ENCODE peak calls at places on chromosomes 2 and 18, in five cellular contexts. One of them, this sample, is unnamed.
A peak's percentile ranks its signal among the peaks of the same experiment; 100 is the strongest.

GRCh38 chr2:44705851-44706555 is 235.5 kb upstream of the SIX3 start:
- DNase-seq in OCI-LY7: no peak
- DNase-seq in left ventricle myocardium inferior: no peak
- DNase-seq in naive thymus-derived CD4-positive, alpha-beta T cell: no peak
- DNase-seq in neural progenitor cell: peak; percentile 89
- DNase-seq in this sample: no peak

GRCh38 chr2:58156780-58157179 is 84.3 kb downstream of the FANCL start:
- DNase-seq in left ventricle myocardium inferior: no peak
- DNase-seq in naive thymus-derived CD4-positive, alpha-beta T cell: no peak
- DNase-seq in OCI-LY7: no peak
- DNase-seq in neural progenitor cell: no peak
- DNase-seq in this sample: no peak

GRCh38 chr2:118386636-118387302 is 298.5 kb downstream of the INSIG2 start:
- DNase-seq in left ventricle myocardium inferior: no peak
- DNase-seq in OCI-LY7: no peak
- DNase-seq in neural progenitor cell: no peak
- DNase-seq in naive thymus-derived CD4-positive, alpha-beta T cell: no peak
- DNase-seq in this sample: no peak

GRCh38 chr2:196702641-196703040 is 63.1 kb downstream of the CCDC150 start:
- DNase-seq in neural progenitor cell: no peak
- DNase-seq in naive thymus-derived CD4-positive, alpha-beta T cell: no peak
- DNase-seq in left ventricle myocardium inferior: no peak
- DNase-seq in OCI-LY7: no peak
- DNase-seq in this sample: peak; percentile 32

GRCh38 chr2:96970910-96971309 is 15.5 kb downstream of the FAM178B start:
- DNase-seq in naive thymus-derived CD4-positive, alpha-beta T cell: peak; percentile 16
- DNase-seq in OCI-LY7: no peak
- DNase-seq in left ventricle myocardium inferior: no peak
- DNase-seq in neural progenitor cell: no peak
- DNase-seq in this sample: no peak

GRCh38 chr2:171515672-171516298 is 6.5 kb upstream of the CYBRD1 start:
- DNase-seq in naive thymus-derived CD4-positive, alpha-beta T cell: no peak
- DNase-seq in OCI-LY7: no peak
- DNase-seq in left ventricle myocardium inferior: no peak
- DNase-seq in neural progenitor cell: peak; percentile 30
- DNase-seq in this sample: no peak

GRCh38 chr18:27967938-27968803 is 208.8 kb downstream of the CDH2 start:
- DNase-seq in OCI-LY7: no peak
- DNase-seq in neural progenitor cell: no peak
- DNase-seq in left ventricle myocardium inferior: no peak
- DNase-seq in naive thymus-derived CD4-positive, alpha-beta T cell: no peak
- DNase-seq in this sample: peak; percentile 30

GRCh38 chr2:9552491-9553178 is 3.0 kb downstream of the ADAM17 start:
- DNase-seq in left ventricle myocardium inferior: no peak
- DNase-seq in naive thymus-derived CD4-positive, alpha-beta T cell: no peak
- DNase-seq in OCI-LY7: no peak
- DNase-seq in neural progenitor cell: no peak
- DNase-seq in this sample: peak; percentile 89

GRCh38 chr2:71922091-71922490 is 225.6 kb downstream of the CYP26B1 start:
- DNase-seq in OCI-LY7: no peak
- DNase-seq in left ventricle myocardium inferior: no peak
- DNase-seq in naive thymus-derived CD4-positive, alpha-beta T cell: no peak
- DNase-seq in neural progenitor cell: no peak
- DNase-seq in this sample: no peak

GRCh38 chr2:216308532-216308931 is 63.8 kb downstream of the MARCHF4 start:
- DNase-seq in left ventricle myocardium inferior: no peak
- DNase-seq in naive thymus-derived CD4-positive, alpha-beta T cell: no peak
- DNase-seq in OCI-LY7: no peak
- DNase-seq in neural progenitor cell: no peak
- DNase-seq in this sample: no peak

GRCh38 chr2:48471048-48471474 is 58.9 kb upstream of the STON1 start:
- DNase-seq in naive thymus-derived CD4-positive, alpha-beta T cell: no peak
- DNase-seq in neural progenitor cell: peak; percentile 75
- DNase-seq in left ventricle myocardium inferior: no peak
- DNase-seq in OCI-LY7: no peak
- DNase-seq in this sample: peak; percentile 86

DNA sequence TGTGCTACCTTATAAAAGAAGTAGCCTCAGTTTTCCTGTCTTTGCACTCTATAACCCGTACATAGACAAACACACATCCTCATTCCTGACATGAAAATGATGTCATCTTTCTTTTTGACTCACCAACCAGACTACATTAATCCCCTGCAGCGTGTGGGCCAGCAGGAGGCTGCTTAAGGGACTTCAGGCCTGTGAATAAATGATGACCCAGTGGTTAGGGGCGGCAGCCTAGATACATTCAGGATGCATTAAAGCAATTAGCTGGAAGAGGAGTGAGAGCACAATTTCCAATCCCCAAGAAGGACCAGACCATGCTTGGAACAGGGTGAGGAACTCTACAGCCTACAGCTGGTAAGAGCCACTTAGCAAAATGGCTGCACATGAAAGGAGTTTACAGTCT is 57.3 kb upstream of the KLF7 start:
- DNase-seq in left ventricle myocardium inferior: no peak
- DNase-seq in OCI-LY7: no peak
- DNase-seq in neural progenitor cell: no peak
- DNase-seq in naive thymus-derived CD4-positive, alpha-beta T cell: no peak
- DNase-seq in this sample: no peak
- H3K4me1 ChIP-seq in left ventricle myocardium inferior: peaks cover 40% of the 10 kb centered on the region
- H3K4me1 ChIP-seq in OCI-LY7: no peaks in the 10 kb centered on the region
- H3K4me1 ChIP-seq in neural progenitor cell: peaks cover 64% of the 10 kb centered on the region
- H3K4me1 ChIP-seq in naive thymus-derived CD4-positive, alpha-beta T cell: no peaks in the 10 kb centered on the region
- H3K4me1 ChIP-seq in this sample: no peaks in the 10 kb centered on the region

GRCh38 chr2:213162515-213163118 is 11.2 kb upstream of the IKZF2 start:
- DNase-seq in neural progenitor cell: no peak
- DNase-seq in naive thymus-derived CD4-positive, alpha-beta T cell: no peak
- DNase-seq in left ventricle myocardium inferior: no peak
- DNase-seq in OCI-LY7: no peak
- DNase-seq in this sample: no peak
- H3K4me3 ChIP-seq in neural progenitor cell: no peak overlapping the region
- H3K4me3 ChIP-seq in naive thymus-derived CD4-positive, alpha-beta T cell: no peak overlapping the region
- H3K4me3 ChIP-seq in left ventricle myocardium inferior: no peak overlapping the region
- H3K4me3 ChIP-seq in OCI-LY7: no peak overlapping the region
- H3K4me3 ChIP-seq in this sample: no peak overlapping the region

DNA sequence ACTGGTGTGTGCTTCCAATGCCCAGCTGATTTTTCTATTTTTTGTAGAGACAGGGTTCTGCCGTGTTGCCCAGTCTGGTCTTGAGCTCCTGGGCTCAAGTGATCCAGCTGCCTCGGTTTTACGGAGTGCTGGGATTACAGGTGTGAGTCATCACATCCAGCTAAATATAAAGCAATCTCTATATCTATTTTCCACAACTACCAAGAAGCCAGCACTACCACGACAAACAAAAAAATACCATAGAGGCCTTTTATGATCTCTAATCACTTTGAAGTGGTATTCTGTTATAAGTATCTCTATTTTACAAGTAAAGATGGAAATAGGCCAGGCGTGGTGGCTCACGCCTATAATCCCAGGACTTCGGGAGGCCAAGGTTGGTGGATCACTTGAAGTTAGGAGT is 34.7 kb downstream of the C2orf74 start:
- DNase-seq in OCI-LY7: no peak
- DNase-seq in neural progenitor cell: no peak
- DNase-seq in left ventricle myocardium inferior: no peak
- DNase-seq in naive thymus-derived CD4-positive, alpha-beta T cell: no peak
- DNase-seq in this sample: peak; percentile 6
- H3K36me3 ChIP-seq in OCI-LY7: peaks cover 93% of the 10 kb centered on the region
- H3K36me3 ChIP-seq in neural progenitor cell: peaks cover 4% of the 10 kb centered on the region
- H3K36me3 ChIP-seq in left ventricle myocardium inferior: peaks cover 58% of the 10 kb centered on the region
- H3K36me3 ChIP-seq in naive thymus-derived CD4-positive, alpha-beta T cell: peaks cover 3% of the 10 kb centered on the region
- H3K36me3 ChIP-seq in this sample: peaks cover 32% of the 10 kb centered on the region

GRCh38 chr2:69768217-69768616 is 26.3 kb downstream of the ANXA4 start:
- DNase-seq in OCI-LY7: no peak
- DNase-seq in naive thymus-derived CD4-positive, alpha-beta T cell: no peak
- DNase-seq in left ventricle myocardium inferior: no peak
- DNase-seq in neural progenitor cell: no peak
- DNase-seq in this sample: no peak
- H3K4me1 ChIP-seq in OCI-LY7: no peaks in the 10 kb centered on the region
- H3K4me1 ChIP-seq in naive thymus-derived CD4-positive, alpha-beta T cell: peaks cover 11% of the 10 kb centered on the region
- H3K4me1 ChIP-seq in left ventricle myocardium inferior: peaks cover 29% of the 10 kb centered on the region
- H3K4me1 ChIP-seq in neural progenitor cell: no peaks in the 10 kb centered on the region
- H3K4me1 ChIP-seq in this sample: no peaks in the 10 kb centered on the region

DNA sequence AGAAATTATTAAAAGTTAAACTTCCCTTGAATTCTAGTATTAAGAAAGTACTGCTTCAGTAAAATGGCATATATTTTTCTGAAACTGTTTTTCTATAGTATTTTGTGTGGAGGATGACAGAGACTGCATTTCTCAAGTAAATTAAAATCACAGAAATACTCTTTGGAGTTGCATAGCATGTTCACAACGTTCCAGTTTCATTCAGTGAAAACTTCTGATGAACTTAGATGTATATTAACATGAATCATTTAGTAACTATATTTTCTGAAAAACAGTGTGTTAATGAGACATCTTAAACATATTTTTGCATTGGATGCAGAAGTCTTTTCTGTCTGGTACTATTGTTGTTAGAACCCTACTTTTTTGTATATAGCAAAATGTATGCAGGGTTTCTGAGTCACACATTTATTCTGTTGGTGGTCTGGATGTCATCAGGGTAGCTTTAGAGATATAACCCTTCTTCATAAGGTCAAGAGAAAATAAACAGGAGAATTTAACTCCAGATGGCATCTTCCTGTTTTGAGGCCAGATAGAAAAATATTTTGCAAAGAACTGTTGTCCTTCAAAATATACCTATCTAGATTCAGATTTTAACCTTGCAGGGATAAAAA is 5.1 kb downstream of the COL3A1 start:
- DNase-seq in naive thymus-derived CD4-positive, alpha-beta T cell: no peak
- DNase-seq in OCI-LY7: no peak
- DNase-seq in left ventricle myocardium inferior: no peak
- DNase-seq in neural progenitor cell: no peak
- DNase-seq in this sample: no peak
- H3K4me3 ChIP-seq in naive thymus-derived CD4-positive, alpha-beta T cell: no peak overlapping the region
- H3K4me3 ChIP-seq in OCI-LY7: no peak overlapping the region
- H3K4me3 ChIP-seq in left ventricle myocardium inferior: peak overlapping the region; percentile 64
- H3K4me3 ChIP-seq in neural progenitor cell: no peak overlapping the region
- H3K4me3 ChIP-seq in this sample: no peak overlapping the region

GRCh38 chr2:191411472-191411871 is 166.3 kb downstream of the MYO1B start:
- DNase-seq in OCI-LY7: no peak
- DNase-seq in left ventricle myocardium inferior: no peak
- DNase-seq in neural progenitor cell: no peak
- DNase-seq in naive thymus-derived CD4-positive, alpha-beta T cell: no peak
- DNase-seq in this sample: no peak

GRCh38 chr2:191412353-191412752 is 167.1 kb downstream of the MYO1B start:
- DNase-seq in naive thymus-derived CD4-positive, alpha-beta T cell: no peak
- DNase-seq in neural progenitor cell: no peak
- DNase-seq in left ventricle myocardium inferior: no peak
- DNase-seq in OCI-LY7: no peak
- DNase-seq in this sample: no peak

GRCh38 chr2:191415101-191415500 is 169.9 kb downstream of the MYO1B start:
- DNase-seq in naive thymus-derived CD4-positive, alpha-beta T cell: no peak
- DNase-seq in OCI-LY7: no peak
- DNase-seq in left ventricle myocardium inferior: no peak
- DNase-seq in neural progenitor cell: no peak
- DNase-seq in this sample: no peak

GRCh38 chr2:191417746-191418145 is 172.5 kb downstream of the MYO1B start:
- DNase-seq in neural progenitor cell: no peak
- DNase-seq in OCI-LY7: no peak
- DNase-seq in left ventricle myocardium inferior: no peak
- DNase-seq in naive thymus-derived CD4-positive, alpha-beta T cell: no peak
- DNase-seq in this sample: no peak

DNA sequence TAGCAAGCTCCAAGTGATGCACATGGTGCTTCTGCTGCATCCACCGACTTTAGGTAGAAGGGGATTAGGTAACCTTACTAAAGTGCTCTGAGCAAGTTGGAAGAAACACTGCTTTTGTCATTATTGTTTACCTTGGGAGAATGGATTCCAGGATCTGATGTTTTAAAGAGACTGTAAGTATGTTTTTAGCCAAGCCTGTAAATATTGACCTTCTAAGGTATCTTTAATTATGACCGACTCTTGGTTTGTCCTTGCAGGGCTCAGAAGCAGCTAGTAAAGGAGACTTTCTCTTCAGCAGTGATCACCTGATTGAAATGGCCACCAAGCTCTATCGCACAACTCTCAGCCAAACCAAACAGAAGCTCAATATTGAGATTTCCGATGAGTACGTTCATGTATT is 170.7 kb downstream of the MYO1B start:
- DNase-seq in OCI-LY7: no peak
- DNase-seq in left ventricle myocardium inferior: no peak
- DNase-seq in neural progenitor cell: no peak
- DNase-seq in naive thymus-derived CD4-positive, alpha-beta T cell: no peak
- DNase-seq in this sample: no peak
- H3K36me3 ChIP-seq in OCI-LY7: no peaks in the 10 kb centered on the region
- H3K36me3 ChIP-seq in left ventricle myocardium inferior: peaks cover 54% of the 10 kb centered on the region
- H3K36me3 ChIP-seq in neural progenitor cell: peaks cover 17% of the 10 kb centered on the region
- H3K36me3 ChIP-seq in naive thymus-derived CD4-positive, alpha-beta T cell: no peaks in the 10 kb centered on the region
- H3K36me3 ChIP-seq in this sample: peaks cover 27% of the 10 kb centered on the region

DNA sequence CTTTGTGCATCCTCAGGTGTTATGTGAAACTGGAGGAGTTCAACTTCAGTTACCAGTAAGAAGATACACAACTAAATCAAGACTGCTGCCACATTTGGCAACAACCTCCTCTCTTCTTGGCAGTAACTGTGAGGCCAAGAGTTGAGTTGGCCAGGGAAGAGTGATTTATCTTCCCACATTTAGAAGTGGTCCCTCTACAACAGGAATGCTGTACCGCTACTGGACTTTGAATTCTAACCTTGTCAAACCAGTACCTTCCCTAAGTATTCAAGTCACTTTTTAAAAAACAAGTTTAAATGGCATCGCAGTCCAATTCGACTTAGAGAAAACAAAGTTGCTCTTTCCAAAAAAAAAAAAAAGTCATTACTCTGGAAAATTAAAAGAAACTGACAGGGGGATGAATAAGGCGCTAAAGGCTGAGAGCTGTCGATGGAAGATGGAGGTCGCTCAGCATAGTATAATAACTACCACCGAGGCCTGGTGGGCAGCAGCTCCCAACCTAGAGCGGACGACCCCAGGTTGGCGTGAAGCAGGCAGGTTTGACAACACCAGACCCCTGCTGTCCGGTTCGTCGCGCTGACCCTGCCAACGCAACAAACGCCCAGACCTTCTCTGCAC is 1.0 kb downstream of the MAP4K3 start:
- DNase-seq in OCI-LY7: peak; percentile 23
- DNase-seq in neural progenitor cell: no peak
- DNase-seq in naive thymus-derived CD4-positive, alpha-beta T cell: no peak
- DNase-seq in left ventricle myocardium inferior: no peak
- DNase-seq in this sample: peak; percentile 72
- H3K4me1 ChIP-seq in OCI-LY7: peaks cover 32% of the 10 kb centered on the region
- H3K4me1 ChIP-seq in neural progenitor cell: peaks cover 41% of the 10 kb centered on the region
- H3K4me1 ChIP-seq in naive thymus-derived CD4-positive, alpha-beta T cell: peaks cover 9% of the 10 kb centered on the region
- H3K4me1 ChIP-seq in left ventricle myocardium inferior: peaks cover 84% of the 10 kb centered on the region
- H3K4me1 ChIP-seq in this sample: peaks cover 47% of the 10 kb centered on the region

GRCh38 chr2:33535409-33535808 is 59.0 kb downstream of the RASGRP3 start:
- DNase-seq in neural progenitor cell: no peak
- DNase-seq in naive thymus-derived CD4-positive, alpha-beta T cell: no peak
- DNase-seq in left ventricle myocardium inferior: peak; percentile 58
- DNase-seq in OCI-LY7: no peak
- DNase-seq in this sample: no peak
- H3K4me3 ChIP-seq in neural progenitor cell: no peak overlapping the region
- H3K4me3 ChIP-seq in naive thymus-derived CD4-positive, alpha-beta T cell: no peak overlapping the region
- H3K4me3 ChIP-seq in left ventricle myocardium inferior: no peak overlapping the region
- H3K4me3 ChIP-seq in OCI-LY7: no peak overlapping the region
- H3K4me3 ChIP-seq in this sample: no peak overlapping the region